ENCODE peak calls at places on chromosomes 3 and 15, in eight cellular contexts. V is pancreas; G is upper lobe of right lung; H is heart left ventricle; U is mucosa of descending colon; L is colonic mucosa; A is thyroid gland; C is CD8-positive, alpha-beta T cell. T is an unnamed sample.
A peak's percentile ranks its signal among the peaks of the same experiment; 100 is the strongest.

GRCh38 chr15:45573961-45574629 is 13.1 kb upstream of the BLOC1S6 start:
- DNase-seq in C (no peak), V (no peak), U (peak; percentile 39), L (no peak), G (no peak), H (no peak), A (no peak), T (peak; percentile 61)

GRCh38 chr3:4071481-4072184 is 231.5 kb upstream of the SETMAR start:
- DNase-seq in V (no peak), H (no peak), U (peak; percentile 19), C (no peak), L (peak; percentile 34), A (no peak), G (no peak), T (no peak)

GRCh38 chr3:123842711-123843110 is 41.4 kb downstream of the MYLK start:
- DNase-seq in G (no peak), L (no peak), V (no peak), C (no peak), H (no peak), U (no peak), A (no peak), T (no peak)

GRCh38 chr3:127444761-127445160 is 145.8 kb downstream of the TPRA1 start:
- DNase-seq in G (peak; percentile 47), L (no peak), U (no peak), V (no peak), A (no peak), H (peak; percentile 14), C (no peak), T (no peak)

GRCh38 chr3:71101014-71101413 is 482.5 kb downstream of the FOXP1 start:
- DNase-seq in A (no peak), H (no peak), L (no peak), G (no peak), C (no peak), U (no peak), V (no peak), T (no peak)

GRCh38 chr3:143751643-143752178 is 96.6 kb downstream of the SLC9A9 start:
- DNase-seq in A (no peak), V (no peak), H (no peak), G (no peak), U (no peak), C (peak; percentile 4), L (no peak), T (no peak)

GRCh38 chr15:33091983-33092688 is 102.4 kb downstream of the FMN1 start:
- DNase-seq in C (no peak), L (peak; percentile 57), G (no peak), V (no peak), U (peak; percentile 60), A (no peak), H (no peak), T (no peak)

GRCh38 chr3:140563206-140563605 is 114.7 kb upstream of the TRIM42 start:
- DNase-seq in V (no peak), C (no peak), G (no peak), L (no peak), H (no peak), A (no peak), U (no peak), T (no peak)

GRCh38 chr3:109926376-109926775 is 589.0 kb upstream of the DPPA4 start:
- DNase-seq in C (no peak), G (no peak), L (no peak), U (no peak), V (no peak), A (no peak), H (no peak), T (no peak)

GRCh38 chr15:40991355-40991754 is 38.1 kb downstream of the CHAC1 start:
- DNase-seq in U (no peak), A (no peak), V (no peak), H (no peak), C (no peak), L (no peak), G (no peak), T (no peak)

GRCh38 chr3:61682671-61683408 is 121.5 kb downstream of the PTPRG start:
- DNase-seq in C (no peak), H (no peak), V (no peak), A (no peak), U (no peak), G (no peak), L (no peak), T (no peak)

GRCh38 chr3:136543385-136543784 is 208.8 kb downstream of the STAG1 start:
- DNase-seq in G (no peak), C (no peak), H (no peak), U (no peak), L (no peak), A (no peak), V (no peak), T (no peak)

GRCh38 chr15:67083135-67083766 is 17.8 kb downstream of the SMAD3 start:
- DNase-seq in A (no peak), H (no peak), C (no peak), L (no peak), U (no peak), V (no peak), G (no peak), T (no peak)

GRCh38 chr3:132443421-132443820 is 26.1 kb downstream of the DNAJC13 start:
- DNase-seq in H (no peak), U (no peak), V (no peak), G (no peak), A (no peak), L (no peak), C (no peak), T (no peak)

GRCh38 chr3:134462236-134463059 is 23.3 kb downstream of the ANAPC13 start:
- DNase-seq in H (no peak), G (no peak), A (no peak), C (no peak), V (no peak), U (no peak), L (no peak), T (no peak)

GRCh38 chr3:123336441-123336851 is 112.4 kb downstream of the ADCY5 start:
- DNase-seq in V (no peak), G (peak; percentile 49), A (no peak), U (no peak), C (no peak), L (no peak), H (no peak), T (no peak)

GRCh38 chr15:48898083-48898482 is 20.1 kb downstream of the EID1 start:
- DNase-seq in A (no peak), G (no peak), C (no peak), U (no peak), V (no peak), H (no peak), L (no peak), T (no peak)

GRCh38 chr3:53303957-53304356 is 43.4 kb downstream of the DCP1A start:
- DNase-seq in V (no peak), H (no peak), U (no peak), A (peak; percentile 74), G (no peak), L (no peak), C (no peak), T (no peak)

GRCh38 chr15:43473885-43474284 is 19.1 kb downstream of the TP53BP1 start:
- DNase-seq in U (no peak), C (no peak), H (no peak), G (no peak), L (no peak), V (no peak), A (no peak), T (no peak)

GRCh38 chr15:47384316-47384715 is 333.0 kb upstream of the SEMA6D start:
- DNase-seq in V (no peak), L (no peak), H (peak; percentile 18), A (peak; percentile 23), G (no peak), C (no peak), U (no peak), T (peak; percentile 53)

GRCh38 chr15:74631935-74632560 is 16.4 kb downstream of the CLK3 start:
- DNase-seq in L (peak; percentile 69), V (no peak), C (peak; percentile 46), H (peak; percentile 59), U (peak; percentile 72), A (peak; percentile 61), G (peak; percentile 77), T (peak; percentile 76)

GRCh38 chr15:82730022-82730530 is 20.4 kb upstream of the AP3B2 start:
- DNase-seq in A (no peak), L (no peak), G (no peak), V (no peak), C (no peak), U (no peak), H (no peak), T (no peak)

GRCh38 chr3:33058780-33059179 is 38.2 kb downstream of the GLB1 start:
- DNase-seq in V (no peak), U (no peak), H (no peak), G (no peak), L (no peak), A (no peak), C (no peak), T (no peak)
- TF ChIP-seq CTCF in V (no peak), U (no peak), H (no peak), G (no peak), L (no peak), A (no peak), C (no peak), T (no peak)

GRCh38 chr3:177601120-177601519 is 403.8 kb upstream of the TBL1XR1 start:
- DNase-seq in G (no peak), A (no peak), U (no peak), C (no peak), V (no peak), L (no peak), H (no peak), T (no peak)
- H3K4me1 ChIP-seq in G (peaks cover 57% of the 10 kb centered on the region), A (peaks cover 59% of the 10 kb centered on the region), U (peaks cover 11% of the 10 kb centered on the region), C (peaks cover 45% of the 10 kb centered on the region), V (peaks cover 36% of the 10 kb centered on the region), L (peaks cover 3% of the 10 kb centered on the region), H (peaks cover 44% of the 10 kb centered on the region), T (peaks cover 28% of the 10 kb centered on the region)

DNA sequence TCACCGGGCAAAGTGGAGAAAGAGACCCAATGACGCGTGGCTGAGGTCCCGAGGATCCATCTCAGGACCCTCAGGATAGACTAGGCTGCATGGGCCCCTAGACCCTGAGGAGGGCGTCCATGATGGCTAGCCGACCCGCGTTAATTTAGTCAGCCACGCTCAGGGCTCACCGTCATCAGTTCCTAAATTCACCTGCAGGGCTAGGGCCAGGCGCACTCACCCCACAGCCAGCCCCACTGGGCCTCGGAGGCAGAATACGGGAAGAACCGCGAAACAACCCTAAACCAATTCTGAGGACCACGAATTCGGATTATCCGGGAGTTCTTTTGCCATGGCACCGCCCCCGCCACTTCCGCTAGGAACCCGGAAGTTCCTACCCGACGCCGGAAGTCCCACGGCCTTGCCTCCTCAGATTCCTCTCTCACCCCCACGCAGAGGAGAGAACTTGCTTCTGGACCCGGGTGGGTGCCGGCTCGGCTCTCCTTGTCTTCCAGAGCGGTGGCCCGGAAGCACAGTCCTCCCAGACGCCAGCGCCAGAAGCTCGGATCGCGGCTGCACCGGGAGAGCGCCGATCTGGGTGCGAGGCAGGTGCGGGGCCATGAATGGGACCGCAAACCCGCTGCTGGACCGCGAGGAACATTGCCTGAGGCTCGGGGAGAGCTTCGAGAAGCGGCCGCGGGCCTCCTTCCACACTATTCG is at the start of the genes EAF1 and METTL6:
- DNase-seq in A (peak; percentile 84), C (peak; percentile 81), L (peak; percentile 89), H (peak; percentile 87), G (peak; percentile 94), U (peak; percentile 88), V (peak; percentile 66), T (peak; percentile 78)
- TF ChIP-seq CTCF in A (peak; percentile 27), C (peak; percentile 24), L (no peak), H (peak; percentile 24), G (peak; percentile 18), U (no peak), V (no peak), T (no peak)

DNA sequence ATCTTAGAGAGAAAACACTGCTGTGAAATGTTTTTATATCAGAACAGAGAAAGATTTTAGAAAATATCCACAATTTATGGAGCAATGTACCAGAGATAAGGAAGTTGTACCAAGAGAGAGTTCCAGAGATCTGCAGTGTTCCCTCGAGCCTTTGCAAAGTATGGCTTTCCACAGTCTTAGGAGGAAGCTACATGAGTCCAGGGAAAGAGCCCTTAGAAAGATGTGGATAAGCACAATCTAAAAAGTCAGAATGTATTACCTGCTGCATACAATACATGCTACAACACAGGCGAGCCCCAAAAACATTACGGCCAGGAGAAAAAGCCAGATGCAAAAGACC is 56.4 kb downstream of the ZNF860 start:
- DNase-seq in L (no peak), V (no peak), A (no peak), U (no peak), H (no peak), G (no peak), C (no peak), T (no peak)
- H3K4me1 ChIP-seq in L (no peaks in the 10 kb centered on the region), V (no peaks in the 10 kb centered on the region), A (no peaks in the 10 kb centered on the region), U (no peaks in the 10 kb centered on the region), H (peaks cover 4% of the 10 kb centered on the region), G (no peaks in the 10 kb centered on the region), C (no peaks in the 10 kb centered on the region), T (no peaks in the 10 kb centered on the region)

T was measured in Caco-2.